ENCODE peak calls at places on chromosomes 3 and 15, in four cellular contexts. J is AG10803, L is neural progenitor cell, A is colonic mucosa. P is an unnamed sample.
A peak's percentile ranks its signal among the peaks of the same experiment; 100 is the strongest.

GRCh38 chr15:96121066-96121465 is 209.4 kb upstream of the NR2F2 start:
- DNase-seq in J (no peak), L (no peak), A (no peak), P (no peak)

GRCh38 chr3:154122096-154122911 is 1.1 kb downstream of the ARHGEF26 start:
- DNase-seq in J (no peak), L (peak; percentile 56), A (no peak), P (no peak)

GRCh38 chr15:100783296-100783695 is 96.3 kb upstream of the ALDH1A3 start:
- DNase-seq in J (no peak), L (peak; percentile 1), A (peak; percentile 9), P (no peak)

GRCh38 chr3:1700650-1701049 is 398.0 kb upstream of the CNTN4 start:
- DNase-seq in J (no peak), L (no peak), A (no peak), P (no peak)

GRCh38 chr15:67587754-67588153 is 45.3 kb downstream of the MAP2K5 start:
- DNase-seq in J (no peak), L (no peak), A (no peak), P (no peak)

GRCh38 chr3:148315756-148316155 is 381.9 kb upstream of the AGTR1 start:
- DNase-seq in J (no peak), L (no peak), A (no peak), P (no peak)

GRCh38 chr3:15291589-15292541 is 40.5 kb downstream of the SH3BP5 start:
- DNase-seq in J (no peak), L (no peak), A (no peak), P (no peak)

GRCh38 chr15:39127151-39127815 is 453.6 kb upstream of the THBS1 start:
- DNase-seq in J (peak; percentile 88), L (no peak), A (no peak), P (no peak)

GRCh38 chr15:38868326-38869114 is 303.9 kb upstream of the RASGRP1 start:
- DNase-seq in J (peak; percentile 97), L (no peak), A (peak; percentile 64), P (peak; percentile 84)

GRCh38 chr15:66394472-66394871 is 7.8 kb downstream of the MAP2K1 start:
- DNase-seq in J (no peak), L (no peak), A (no peak), P (no peak)

GRCh38 chr3:150235799-150236198 is 172.3 kb upstream of the TSC22D2 start:
- DNase-seq in J (peak; percentile 97), L (no peak), A (no peak), P (peak; percentile 87)

GRCh38 chr3:139537795-139538538 is 1.6 kb downstream of the RBP1 start:
- DNase-seq in J (no peak), L (no peak), A (no peak), P (no peak)

GRCh38 chr3:149395107-149396089 is 17.9 kb upstream of the TM4SF1 start:
- DNase-seq in J (no peak), L (no peak), A (peak; percentile 48), P (peak; percentile 84)

GRCh38 chr3:187041362-187042061 is 97.8 kb downstream of the RPL39L start:
- DNase-seq in J (no peak), L (no peak), A (no peak), P (peak; percentile 40)

GRCh38 chr3:100463002-100463401 is 29.4 kb upstream of the TMEM45A start:
- DNase-seq in J (peak; percentile 77), L (peak; percentile 71), A (peak; percentile 42), P (peak; percentile 73)

GRCh38 chr15:29129903-29130302 is 139.7 kb downstream of the NSMCE3 start:
- DNase-seq in J (no peak), L (no peak), A (no peak), P (no peak)

GRCh38 chr3:56682458-56683121 is 475 bp downstream of the TASOR start:
- DNase-seq in J (peak; percentile 75), L (peak; percentile 91), A (peak; percentile 83), P (peak; percentile 81)

GRCh38 chr3:130991126-130991525 is 35.5 kb downstream of the ASTE1 start:
- DNase-seq in J (no peak), L (no peak), A (no peak), P (no peak)

DNA sequence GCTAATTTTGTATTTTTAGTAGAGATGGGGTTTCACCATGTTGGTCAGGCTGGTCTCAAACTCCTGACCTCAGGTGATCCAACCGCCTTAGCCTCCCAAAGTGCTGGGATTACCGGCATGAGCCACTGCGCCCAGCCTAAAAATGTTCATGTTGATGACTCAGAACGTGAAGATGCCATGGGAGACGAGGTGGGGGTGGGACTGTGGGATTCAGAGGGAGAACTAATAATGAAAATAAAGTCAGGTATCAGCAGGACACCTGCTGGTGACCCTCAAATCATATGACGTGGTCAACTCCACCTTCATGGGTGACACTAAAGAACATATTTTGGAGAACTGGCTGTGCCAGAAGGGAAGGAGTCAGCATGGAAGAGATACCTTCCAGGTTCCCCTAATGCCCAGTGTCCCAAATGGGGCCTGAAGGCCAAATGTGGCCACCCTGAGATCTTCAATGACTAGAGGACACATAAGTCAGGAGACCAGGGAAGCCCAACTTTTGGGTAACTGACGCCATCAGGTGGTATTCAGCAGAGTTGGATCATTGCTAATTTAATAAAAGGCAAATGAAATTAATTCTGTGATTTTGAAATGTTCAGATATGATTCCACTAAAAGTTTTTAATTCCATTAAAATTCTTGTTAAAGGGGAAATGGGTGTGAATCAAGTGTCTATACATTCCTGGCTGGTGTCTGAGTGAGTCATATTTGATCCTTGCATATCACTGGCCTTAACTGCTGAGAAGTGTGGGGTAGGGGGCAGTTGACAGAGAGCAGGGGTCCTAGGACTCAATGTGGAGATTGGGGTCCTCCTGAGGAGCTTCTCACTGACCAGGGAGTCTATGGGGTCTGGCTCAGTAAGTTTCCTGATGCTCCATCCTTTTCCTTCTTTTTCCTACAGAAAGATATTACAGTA is 88.6 kb upstream of the GSK3B start:
- DNase-seq in J (peak; percentile 63), L (no peak), A (no peak), P (peak; percentile 52)
- TF ChIP-seq CTCF in J (peak; percentile 73), L (peak; percentile 9), A (peak; percentile 26), P (peak; percentile 46)

GRCh38 chr3:117356296-117356695 is 646.7 kb downstream of the TUSC7 start:
- DNase-seq in J (no peak), L (peak; percentile 70), A (no peak), P (no peak)

GRCh38 chr3:117358717-117359314 is 649.2 kb downstream of the TUSC7 start:
- DNase-seq in J (no peak), L (peak; percentile 46), A (no peak), P (no peak)

GRCh38 chr3:117349566-117349965 is 640.0 kb downstream of the TUSC7 start:
- DNase-seq in J (no peak), L (no peak), A (no peak), P (no peak)

GRCh38 chr3:117350386-117350785 is 640.8 kb downstream of the TUSC7 start:
- DNase-seq in J (no peak), L (no peak), A (no peak), P (no peak)

GRCh38 chr3:117355566-117355965 is 646.0 kb downstream of the TUSC7 start:
- DNase-seq in J (peak; percentile 7), L (peak; percentile 71), A (peak; percentile 20), P (no peak)
- H3K4me3 ChIP-seq in J (no peak overlapping the region), L (peak overlapping the region; percentile 11), A (no peak overlapping the region), P (no peak overlapping the region)

GRCh38 chr15:70653426-70653825 is 109.9 kb downstream of the UACA start:
- DNase-seq in J (no peak), L (no peak), A (no peak), P (no peak)

GRCh38 chr15:70646169-70646568 is 117.2 kb downstream of the UACA start:
- DNase-seq in J (no peak), L (no peak), A (no peak), P (no peak)

GRCh38 chr15:70647396-70647795 is 116.0 kb downstream of the UACA start:
- DNase-seq in J (no peak), L (no peak), A (no peak), P (no peak)

DNA sequence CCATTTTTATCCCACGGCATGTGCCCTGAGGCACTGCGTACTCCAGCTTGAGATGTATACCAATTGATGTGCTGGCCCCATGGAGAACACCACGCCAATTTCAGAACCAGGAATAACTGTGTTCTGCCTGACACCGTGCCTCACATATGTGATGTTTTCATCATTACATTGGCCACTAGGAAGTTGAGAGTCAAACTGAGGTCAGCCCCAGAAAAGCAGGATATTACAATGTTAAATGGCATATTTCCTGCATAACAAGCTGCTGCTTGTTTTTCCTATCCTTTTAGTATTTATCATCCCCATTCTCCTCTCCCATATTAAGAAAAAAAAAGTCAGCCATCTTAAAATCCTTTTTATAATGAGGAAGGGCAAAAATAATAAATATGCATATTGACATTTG is 112.8 kb downstream of the UACA start:
- DNase-seq in J (no peak), L (no peak), A (no peak), P (no peak)
- TF ChIP-seq CTCF in J (no peak), L (no peak), A (no peak), P (no peak)

GRCh38 chr3:101852983-101853382 is 3.7 kb downstream of the NFKBIZ start:
- DNase-seq in J (no peak), L (no peak), A (no peak), P (no peak)
- H3K4me3 ChIP-seq in J (no peak overlapping the region), L (no peak overlapping the region), A (peak overlapping the region; percentile 85), P (no peak overlapping the region)

GRCh38 chr3:46875560-46875959 is 2.0 kb upstream of the PTH1R start:
- DNase-seq in J (no peak), L (no peak), A (no peak), P (no peak)
- TF ChIP-seq CTCF in J (no peak), L (no peak), A (no peak), P (no peak)

P was measured in astrocyte of the spinal cord.